ENCODE peak calls at places on chromosomes 6 and 20, in four cellular contexts. P, I, O and R are unnamed samples.

GRCh38 chr6:88662163-88662580 is 301.2 kb downstream of the RNGTT start:
- DNase-seq in O (no peak), I (peak; percentile 60), P (peak; percentile 89), R (no peak)

GRCh38 chr20:23937303-23938117 is 51.1 kb downstream of the GGTLC1 start:
- DNase-seq in I (peak; percentile 52), P (peak; percentile 3), O (peak; percentile 66), R (peak; percentile 75)

GRCh38 chr6:82217014-82217621 is 30.4 kb downstream of the IBTK start:
- DNase-seq in O (no peak), I (no peak), P (peak; percentile 3), R (no peak)

GRCh38 chr6:71031912-71032311 is 75.1 kb upstream of the B3GAT2 start:
- DNase-seq in P (no peak), O (no peak), I (peak; percentile 77), R (no peak)

GRCh38 chr6:148457137-148457842 is 114.7 kb downstream of the SASH1 start:
- DNase-seq in I (no peak), O (no peak), P (no peak), R (no peak)

GRCh38 chr6:149636116-149636515 is 12.4 kb downstream of the KATNA1 start:
- DNase-seq in I (no peak), O (no peak), P (no peak), R (no peak)

GRCh38 chr20:11047559-11047958 is 373.8 kb upstream of the JAG1 start:
- DNase-seq in I (no peak), P (no peak), O (no peak), R (no peak)

GRCh38 chr6:50030777-50031562 is 9.2 kb upstream of the DEFB110 start:
- DNase-seq in I (peak; percentile 47), P (no peak), O (peak; percentile 72), R (peak; percentile 67)

GRCh38 chr6:2158596-2159271 is 86.7 kb downstream of the GMDS start:
- DNase-seq in I (no peak), P (no peak), O (peak; percentile 78), R (peak; percentile 81)

GRCh38 chr6:40353197-40353966 is 233.8 kb downstream of the LRFN2 start:
- DNase-seq in P (no peak), I (no peak), O (peak; percentile 27), R (no peak)

GRCh38 chr6:34630040-34630439 is 66.5 kb downstream of the ILRUN start:
- DNase-seq in P (no peak), I (peak; percentile 62), O (no peak), R (no peak)

GRCh38 chr6:26140254-26140966 is 53.2 kb downstream of the HFE start:
- DNase-seq in I (no peak), O (no peak), P (no peak), R (no peak)

GRCh38 chr20:2210646-2211556 is 84.9 kb upstream of the TGM3 start:
- DNase-seq in I (no peak), P (no peak), O (no peak), R (no peak)

GRCh38 chr6:45378324-45378926 is 691 bp upstream of the SUPT3H start:
- DNase-seq in O (no peak), P (no peak), I (no peak), R (no peak)

GRCh38 chr6:133817460-133818047 is 71.4 kb upstream of the TCF21 start:
- DNase-seq in I (peak; percentile 34), P (no peak), O (peak; percentile 96), R (peak; percentile 88)

GRCh38 chr6:27178001-27178730 is 69.3 kb upstream of the PRSS16 start:
- DNase-seq in O (no peak), I (peak; percentile 51), P (peak; percentile 61), R (peak; percentile 54)

GRCh38 chr6:90184334-90185298 is 112.0 kb downstream of the BACH2 start:
- DNase-seq in O (no peak), P (no peak), I (no peak), R (no peak)

GRCh38 chr6:6629416-6629815 is 40.9 kb downstream of the LY86 start:
- DNase-seq in I (no peak), O (no peak), P (no peak), R (no peak)

GRCh38 chr6:56497270-56497669 is 145.4 kb downstream of the DST start:
- DNase-seq in P (no peak), O (no peak), I (no peak), R (no peak)

GRCh38 chr20:4326194-4327065 is 311.1 kb upstream of the RNF24 start:
- DNase-seq in O (no peak), P (no peak), I (no peak), R (no peak)

GRCh38 chr20:62578294-62578897 is 63.9 kb upstream of the SLCO4A1 start:
- DNase-seq in I (peak; percentile 24), O (no peak), P (no peak), R (no peak)

GRCh38 chr6:77123527-77123926 is 339.8 kb downstream of the HTR1B start:
- DNase-seq in O (no peak), P (no peak), I (no peak), R (no peak)

DNA sequence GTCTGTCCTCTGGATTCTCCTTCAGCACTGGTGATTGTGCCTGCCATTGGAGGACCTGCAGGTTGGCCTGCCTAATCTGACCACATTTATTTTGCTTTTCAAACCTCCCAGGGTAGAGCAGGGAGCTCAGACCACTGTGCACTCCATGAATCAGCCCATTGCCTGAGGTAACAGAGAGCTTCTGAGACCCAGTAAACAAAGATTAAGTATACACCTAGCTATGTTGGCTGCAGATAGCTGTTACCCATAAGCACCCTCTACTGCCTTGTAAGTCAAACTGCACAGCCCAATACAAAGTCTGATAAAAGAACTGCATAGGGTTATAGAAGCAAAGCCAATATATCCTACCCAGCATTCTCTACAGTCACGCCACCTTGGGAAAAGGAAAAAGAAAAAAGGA is 338.7 kb downstream of the HTR1B start:
- DNase-seq in I (no peak), O (no peak), P (no peak), R (no peak)
- TF ChIP-seq ATF2 in I (no peak), O (no peak), P (no peak), R (no peak)

DNA sequence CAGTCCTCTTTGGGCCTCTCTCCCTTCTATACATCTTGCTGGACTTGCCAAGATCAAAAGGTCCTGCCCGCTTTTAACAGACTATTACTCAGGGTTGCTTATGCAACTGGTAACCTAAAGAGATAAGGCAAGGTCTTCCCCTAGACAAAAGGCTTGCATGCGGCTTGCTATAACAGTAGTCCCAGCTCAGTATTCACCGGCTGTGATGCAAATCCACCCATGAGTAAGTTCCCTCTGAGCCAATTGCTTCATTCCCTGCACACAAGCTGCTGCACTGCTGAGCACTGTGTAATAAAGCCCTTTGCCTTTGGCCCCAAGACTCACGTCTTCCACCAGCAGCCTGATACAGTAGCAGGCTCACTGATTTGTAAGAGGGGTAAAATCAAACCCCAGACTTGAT is 363.8 kb downstream of the PRKN start:
- DNase-seq in I (peak; percentile 20), O (no peak), P (no peak), R (no peak)
- TF ChIP-seq ATF2 in I (no peak), O (no peak), P (no peak), R (no peak)

GRCh38 chr6:106629859-106630163 is 433 bp downstream of the QRSL1 start:
- DNase-seq in I (no peak), P (no peak), O (no peak), R (no peak)

GRCh38 chr6:106629103-106629858 is at the start of the genes QRSL1 and RTN4IP1:
- DNase-seq in P (peak; percentile 88), O (peak; percentile 88), I (peak; percentile 91), R (peak; percentile 91)

GRCh38 chr6:106630366-106630765 is 988 bp downstream of the QRSL1 start:
- DNase-seq in I (no peak), P (no peak), O (no peak), R (no peak)

GRCh38 chr6:106628658-106629102 is 618 bp downstream of the RTN4IP1 start:
- DNase-seq in I (peak; percentile 15), P (no peak), O (no peak), R (no peak)

GRCh38 chr6:106631356-106631755 is 2.0 kb downstream of the QRSL1 start:
- DNase-seq in P (no peak), I (no peak), O (no peak), R (no peak)
- TF ChIP-seq ATF2 in P (no peak), I (no peak), O (no peak), R (no peak)

GRCh38 chr6:109772961-109773431 is 81.9 kb downstream of the FIG4 start:
- DNase-seq in O (no peak), P (no peak), I (no peak), R (no peak)
- TF ChIP-seq ATF2 in O (no peak), P (no peak), I (no peak), R (no peak)

GRCh38 chr6:122555561-122555960 is 54.6 kb upstream of the PKIB start:
- DNase-seq in P (no peak), I (no peak), O (no peak), R (no peak)

GRCh38 chr6:122548281-122548680 is 61.9 kb upstream of the PKIB start:
- DNase-seq in P (no peak), O (no peak), I (no peak), R (no peak)

GRCh38 chr6:122548820-122549219 is 61.4 kb upstream of the PKIB start:
- DNase-seq in P (no peak), I (no peak), O (no peak), R (no peak)

GRCh38 chr6:122558027-122558426 is 52.2 kb upstream of the PKIB start:
- DNase-seq in I (no peak), O (no peak), P (no peak), R (no peak)

DNA sequence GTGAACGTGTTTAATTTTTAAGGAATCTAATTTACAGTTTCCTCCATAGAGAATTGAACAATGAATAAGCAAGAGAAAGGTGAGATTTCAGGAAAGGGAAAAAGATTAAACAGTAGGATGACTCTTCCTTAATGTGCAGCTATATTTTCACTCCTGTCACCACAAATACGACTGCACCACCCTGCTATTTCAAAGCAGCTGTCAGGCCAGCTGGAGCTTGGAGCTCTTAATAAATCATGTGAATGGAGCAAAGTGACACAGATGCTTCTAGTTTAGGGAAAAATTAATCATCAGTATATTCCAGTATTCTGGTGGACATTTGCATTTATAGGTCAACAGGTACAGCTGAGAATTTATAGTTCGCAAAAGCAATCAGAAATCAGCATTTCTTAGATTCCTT is 56.5 kb upstream of the PKIB start:
- DNase-seq in I (no peak), P (no peak), O (no peak), R (no peak)
- TF ChIP-seq ATF2 in I (no peak), P (no peak), O (no peak), R (no peak)

GRCh38 chr6:47064274-47064673 is 22.1 kb upstream of the ADGRF1 start:
- DNase-seq in O (no peak), I (no peak), P (no peak), R (no peak)

GRCh38 chr6:47066418-47066817 is 24.3 kb upstream of the ADGRF1 start:
- DNase-seq in I (no peak), P (no peak), O (no peak), R (no peak)

GRCh38 chr6:47061631-47062300 is 19.6 kb upstream of the ADGRF1 start:
- DNase-seq in P (no peak), I (peak; percentile 72), O (no peak), R (no peak)

GRCh38 chr6:47059216-47059885 is 17.2 kb upstream of the ADGRF1 start:
- DNase-seq in I (no peak), P (no peak), O (no peak), R (no peak)

GRCh38 chr6:47062346-47062745 is 20.2 kb upstream of the ADGRF1 start:
- DNase-seq in I (no peak), P (no peak), O (no peak), R (no peak)
- TF ChIP-seq ATF2 in I (no peak), P (no peak), O (no peak), R (no peak)

GRCh38 chr6:128964233-128964755 is 81.4 kb downstream of the LAMA2 start:
- DNase-seq in I (no peak), P (no peak), O (no peak), R (no peak)

GRCh38 chr6:128963561-128963960 is 80.6 kb downstream of the LAMA2 start:
- DNase-seq in I (no peak), P (no peak), O (no peak), R (no peak)

GRCh38 chr6:128964771-128965170 is 81.8 kb downstream of the LAMA2 start:
- DNase-seq in I (no peak), P (no peak), O (no peak), R (no peak)

GRCh38 chr6:128966934-128967333 is 84.0 kb downstream of the LAMA2 start:
- DNase-seq in O (no peak), P (no peak), I (no peak), R (no peak)
- TF ChIP-seq ATF2 in O (no peak), P (no peak), I (no peak), R (no peak)